ENCODE peak calls at places on chromosomes 12 and 14, in seven cellular contexts. V is endodermal cell; R is A549; J is GM12878; D is aorta; O is transverse colon; G is CD8-positive, alpha-beta T cell. Q is an unnamed sample.

GRCh38 chr14:19920021-19920657 is at the start of gene OR4K5:
- DNase-seq in V (no peak), D (no peak), J (no peak), O (no peak), R (no peak), G (no peak), Q (no peak)

GRCh38 chr12:25553083-25553482 is at the start of gene LMNTD1:
- DNase-seq in V (no peak), D (no peak), R (no peak), G (no peak), O (no peak), J (no peak), Q (no peak)

GRCh38 chr12:53726342-53726741 is 910 bp downstream of the CALCOCO1 start:
- DNase-seq in G (no peak), O (no peak), D (no peak), V (no peak), J (no peak), R (no peak), Q (no peak)

GRCh38 chr12:49549735-49550710 is 11.2 kb downstream of the KCNH3 start:
- DNase-seq in D (no peak), V (peak; percentile 56), R (no peak), O (no peak), G (no peak), J (no peak), Q (no peak)

GRCh38 chr12:2384533-2385328 is 331.9 kb downstream of the CACNA1C start:
- DNase-seq in J (no peak), V (peak; percentile 71), G (no peak), O (no peak), R (no peak), D (no peak), Q (no peak)

GRCh38 chr12:80901661-80902060 is 36.1 kb downstream of the LIN7A start:
- DNase-seq in G (no peak), J (no peak), R (no peak), V (no peak), D (no peak), O (no peak), Q (no peak)

GRCh38 chr12:89326260-89327040 is 25.9 kb downstream of the DUSP6 start:
- DNase-seq in O (no peak), D (no peak), V (no peak), J (no peak), G (no peak), R (no peak), Q (no peak)

GRCh38 chr14:74882103-74882920 is 596 bp downstream of the DLST start:
- DNase-seq in D (peak; percentile 58), J (no peak), G (peak; percentile 61), V (no peak), O (peak; percentile 65), R (peak; percentile 43), Q (peak; percentile 41)

GRCh38 chr14:90545966-90546751 is 149.3 kb downstream of the CALM1 start:
- DNase-seq in J (no peak), V (no peak), O (no peak), R (no peak), D (peak; percentile 84), G (no peak), Q (no peak)

GRCh38 chr14:49977126-49977841 is 84.4 kb downstream of the ARF6 start:
- DNase-seq in G (peak; percentile 32), O (no peak), D (no peak), R (no peak), V (no peak), J (no peak), Q (no peak)

GRCh38 chr12:39240573-39240972 is 202.3 kb downstream of the KIF21A start:
- DNase-seq in G (no peak), J (no peak), V (peak; percentile 48), R (no peak), D (no peak), O (no peak), Q (no peak)

GRCh38 chr14:65866906-65867305 is 454.4 kb downstream of the FUT8 start:
- DNase-seq in O (peak; percentile 12), G (no peak), D (no peak), V (no peak), J (no peak), R (no peak), Q (no peak)

GRCh38 chr14:90445011-90445410 is 48.2 kb downstream of the CALM1 start:
- DNase-seq in R (no peak), V (peak; percentile 86), D (no peak), G (no peak), O (no peak), J (no peak), Q (no peak)

GRCh38 chr14:96852823-96853422 is 55.7 kb downstream of the VRK1 start:
- DNase-seq in J (peak; percentile 4), O (no peak), G (peak; percentile 18), D (no peak), R (peak; percentile 6), V (no peak), Q (peak; percentile 1)

GRCh38 chr14:99234982-99235491 is 37.0 kb downstream of the BCL11B start:
- DNase-seq in R (no peak), J (no peak), O (no peak), D (no peak), G (peak; percentile 90), V (peak; percentile 97), Q (peak; percentile 54)

GRCh38 chr12:25801621-25802243 is 156.8 kb upstream of the RASSF8 start:
- DNase-seq in V (no peak), O (no peak), G (no peak), R (no peak), J (no peak), D (no peak), Q (no peak)

GRCh38 chr14:87847216-87847615 is 145.8 kb downstream of the GALC start:
- DNase-seq in R (no peak), J (no peak), G (no peak), O (no peak), D (no peak), V (no peak), Q (no peak)

GRCh38 chr14:93046696-93047050 is 69.1 kb downstream of the ITPK1 start:
- DNase-seq in G (no peak), J (no peak), V (no peak), R (no peak), D (no peak), O (no peak), Q (no peak)

GRCh38 chr12:109600481-109600880 is 26.9 kb downstream of the MVK start:
- DNase-seq in V (no peak), J (no peak), G (no peak), D (no peak), R (no peak), O (no peak), Q (no peak)
- H3K27ac ChIP-seq in V (no peak overlapping the region), J (no peak overlapping the region), G (no peak overlapping the region), D (no peak overlapping the region), R (no peak overlapping the region), O (no peak overlapping the region), Q (no peak overlapping the region)

DNA sequence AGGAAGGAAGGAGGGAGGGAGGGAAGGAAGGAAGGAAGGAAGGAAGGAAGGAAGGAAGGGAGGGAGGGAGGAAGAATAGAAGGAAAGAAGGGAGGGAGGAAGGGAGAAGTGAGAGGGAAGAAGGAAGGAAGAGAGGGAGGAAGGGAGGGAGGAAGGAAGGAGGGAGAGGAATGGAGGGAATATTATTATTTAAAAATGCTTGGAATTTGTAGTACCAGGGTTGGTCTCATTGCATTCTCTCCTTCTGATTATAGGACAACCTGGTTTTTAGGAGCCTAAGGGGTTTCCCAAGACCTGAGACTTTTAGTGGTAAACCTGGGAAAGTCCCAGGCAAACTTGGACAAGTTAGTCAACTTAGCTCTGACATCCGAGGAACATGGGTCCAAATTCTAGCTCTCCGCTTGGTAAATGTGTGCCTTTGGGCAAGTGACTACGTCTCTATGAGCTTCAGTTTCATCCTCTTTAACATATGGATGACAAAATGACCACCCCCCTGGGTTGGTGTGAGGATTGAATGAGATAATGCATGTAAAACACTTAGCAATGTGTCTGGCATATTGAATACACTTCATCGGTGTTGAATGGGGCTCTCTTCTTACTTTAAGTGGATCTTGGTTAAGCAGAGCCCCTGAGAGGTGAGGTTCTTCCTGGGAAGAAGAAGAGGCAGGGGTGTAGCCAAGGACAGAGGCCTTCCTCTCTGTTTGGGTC is 690.7 kb upstream of the TBX3 start:
- DNase-seq in G (no peak), R (no peak), D (no peak), V (no peak), O (no peak), J (peak; percentile 38), Q (no peak)
- H3K27ac ChIP-seq in G (no peak overlapping the region), R (peak overlapping the region; percentile 78), D (no peak overlapping the region), V (no peak overlapping the region), O (no peak overlapping the region), J (peak overlapping the region; percentile 90), Q (no peak overlapping the region)

DNA sequence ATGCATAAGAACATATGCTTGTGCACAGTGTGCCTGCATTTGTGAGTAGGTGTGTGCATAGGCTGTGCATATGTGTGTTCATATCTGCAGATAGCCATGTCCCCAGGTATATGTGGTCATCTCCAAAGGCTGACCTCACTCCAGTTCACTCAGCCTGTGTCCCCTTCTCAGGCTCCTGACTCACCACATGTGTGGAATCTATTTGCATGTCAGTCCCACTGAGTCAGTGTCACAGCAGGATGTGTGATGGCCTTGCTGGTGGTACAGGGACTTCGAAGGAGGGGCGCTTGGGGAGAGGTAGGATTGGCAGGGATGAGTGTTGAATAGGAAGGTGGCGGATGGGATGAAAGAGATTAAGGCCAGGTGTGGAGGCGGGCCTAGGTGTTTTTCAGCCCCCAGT is 35.5 kb downstream of the KRT80 start:
- DNase-seq in V (no peak), R (no peak), D (no peak), J (no peak), O (no peak), G (no peak), Q (no peak)
- H3K27ac ChIP-seq in V (no peak overlapping the region), R (peak overlapping the region; percentile 100), D (no peak overlapping the region), J (no peak overlapping the region), O (no peak overlapping the region), G (no peak overlapping the region), Q (no peak overlapping the region)

GRCh38 chr12:14769462-14769836 is 33.8 kb downstream of the WBP11 start:
- DNase-seq in V (peak; percentile 93), J (no peak), R (peak; percentile 21), O (peak; percentile 51), G (no peak), D (no peak), Q (no peak)

GRCh38 chr12:14767617-14768016 is 35.7 kb downstream of the WBP11 start:
- DNase-seq in J (no peak), G (no peak), R (no peak), D (no peak), V (no peak), O (no peak), Q (no peak)

GRCh38 chr12:14770495-14771313 is 32.6 kb downstream of the WBP11 start:
- DNase-seq in R (peak; percentile 84), G (peak; percentile 93), O (peak; percentile 97), J (peak; percentile 97), D (peak; percentile 95), V (peak; percentile 99), Q (peak; percentile 78)

GRCh38 chr12:14769837-14770494 is 33.3 kb downstream of the WBP11 start:
- DNase-seq in O (peak; percentile 91), J (peak; percentile 84), R (peak; percentile 69), G (peak; percentile 93), V (peak; percentile 97), D (peak; percentile 89), Q (peak; percentile 87)

DNA sequence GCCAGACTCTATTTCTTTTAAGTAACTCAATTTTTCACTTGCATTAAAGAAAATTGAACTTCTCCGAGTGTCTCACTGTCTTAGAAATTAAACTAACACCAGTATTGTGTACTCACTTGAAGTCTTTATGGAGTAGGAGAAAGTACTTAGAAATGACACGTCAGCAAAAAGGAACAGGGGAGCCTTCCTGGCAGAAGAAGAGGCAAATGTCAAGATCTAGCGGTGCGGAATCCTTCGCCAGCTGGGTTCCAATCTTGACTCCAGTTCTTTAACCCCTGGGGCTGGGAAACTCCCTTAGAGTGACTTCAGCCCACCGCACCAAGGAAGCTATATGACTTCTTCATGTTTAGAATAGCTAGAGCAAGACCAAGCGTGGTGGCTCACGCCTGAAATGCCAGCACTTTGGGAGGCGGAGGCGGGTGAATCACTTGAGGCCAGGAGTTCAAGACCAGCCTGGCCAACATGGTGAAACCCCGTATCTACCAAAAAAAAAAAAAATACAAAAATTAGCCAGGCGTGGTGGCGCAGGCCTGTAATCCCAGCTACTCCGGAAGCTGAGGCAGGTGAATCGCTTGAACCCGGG is 34.4 kb downstream of the WBP11 start:
- DNase-seq in G (peak; percentile 23), R (no peak), J (peak; percentile 30), V (peak; percentile 79), D (no peak), O (peak; percentile 29), Q (peak; percentile 33)
- H3K27ac ChIP-seq in G (peak overlapping the region; percentile 99), R (peak overlapping the region; percentile 97), J (peak overlapping the region; percentile 99), V (no peak overlapping the region), D (peak overlapping the region; percentile 98), O (peak overlapping the region; percentile 99), Q (peak overlapping the region; percentile 99)